ENCODE peak calls at places on chromosome 19, in four cellular contexts. F is HepG2, W is K562, B is GM12878. M is an unnamed sample.

GRCh38 chr19:48341006-48341405 is 15.7 kb downstream of the EMP3 start:
- DNase-seq in W (peak; percentile 3), B (no peak), F (no peak), M (no peak)

GRCh38 chr19:19176950-19177349 is 6.9 kb upstream of the MEF2B start:
- DNase-seq in B (no peak), F (no peak), W (peak; percentile 50), M (no peak)

GRCh38 chr19:48741222-48741999 is 1.0 kb upstream of the RASIP1 start:
- DNase-seq in B (no peak), F (no peak), W (peak; percentile 94), M (peak; percentile 74)

GRCh38 chr19:46493236-46494114 is 2.2 kb downstream of the PNMA8B start:
- DNase-seq in W (peak; percentile 28), F (no peak), B (no peak), M (no peak)

GRCh38 chr19:13118424-13119193 is 545 bp downstream of the NACC1 start:
- DNase-seq in W (peak; percentile 92), F (peak; percentile 50), B (no peak), M (peak; percentile 63)

GRCh38 chr19:48175578-48175977 is 5.1 kb downstream of the ZSWIM9 start:
- DNase-seq in B (no peak), W (no peak), F (no peak), M (no peak)

GRCh38 chr19:31718041-31718440 is 368.8 kb upstream of the TSHZ3 start:
- DNase-seq in B (no peak), F (no peak), W (no peak), M (no peak)

GRCh38 chr19:58196911-58197616 is 14.2 kb downstream of the ZNF274 start:
- DNase-seq in B (no peak), W (no peak), F (peak; percentile 10), M (no peak)

GRCh38 chr19:53182202-53182601 is 11.0 kb downstream of the ZNF665 start:
- DNase-seq in B (no peak), F (no peak), W (no peak), M (no peak)

GRCh38 chr19:35055715-35056179 is 14.2 kb downstream of the HPN start:
- DNase-seq in W (no peak), B (no peak), F (no peak), M (no peak)

GRCh38 chr19:47609885-47610545 is 1.1 kb downstream of the BICRA start:
- DNase-seq in F (peak; percentile 41), B (no peak), W (peak; percentile 48), M (no peak)

GRCh38 chr19:8487137-8487851 is 15.1 kb downstream of the PRAM1 start:
- DNase-seq in B (no peak), F (no peak), W (no peak), M (no peak)

GRCh38 chr19:14407889-14408640 is 11.1 kb downstream of the DDX39A start:
- DNase-seq in B (no peak), F (peak; percentile 13), W (peak; percentile 5), M (no peak)

GRCh38 chr19:18157465-18158063 is 4.6 kb downstream of the PIK3R2 start:
- DNase-seq in W (no peak), F (no peak), B (no peak), M (no peak)

GRCh38 chr19:45045671-45046353 is 7.0 kb downstream of the CLASRP start:
- DNase-seq in W (no peak), B (no peak), F (peak; percentile 95), M (no peak)

GRCh38 chr19:23799321-23799720 is 40.6 kb upstream of the ZNF681 start:
- DNase-seq in W (no peak), B (peak; percentile 5), F (no peak), M (no peak)

GRCh38 chr19:2011169-2011568 is 4.3 kb downstream of the BTBD2 start:
- DNase-seq in B (no peak), W (no peak), F (no peak), M (no peak)

GRCh38 chr19:17902701-17903100 is 30.1 kb upstream of the CCDC124 start:
- DNase-seq in W (no peak), F (no peak), B (no peak), M (no peak)

GRCh38 chr19:21513651-21514050 is 8.2 kb downstream of the ZNF429 start:
- DNase-seq in B (no peak), F (no peak), W (no peak), M (no peak)

GRCh38 chr19:18091217-18091608 is 4.5 kb upstream of the IL12RB1 start:
- DNase-seq in F (no peak), B (peak; percentile 66), W (peak; percentile 56), M (no peak)

GRCh38 chr19:48391100-48392005 is at the start of gene KDELR1:
- DNase-seq in W (peak; percentile 90), B (no peak), F (peak; percentile 42), M (peak; percentile 92)

GRCh38 chr19:18439025-18439909 is 1.3 kb upstream of the ISYNA1 start:
- DNase-seq in W (no peak), F (peak; percentile 72), B (no peak), M (no peak)

GRCh38 chr19:54391589-54392061 is 23.6 kb upstream of the TTYH1 start:
- DNase-seq in B (no peak), F (peak; percentile 21), W (no peak), M (no peak)

GRCh38 chr19:1047696-1048147 is 7.8 kb downstream of the ABCA7 start:
- DNase-seq in W (no peak), B (no peak), F (no peak), M (no peak)

GRCh38 chr19:11420894-11421606 is 1.9 kb upstream of the RGL3 start:
- DNase-seq in F (no peak), B (no peak), W (no peak), M (no peak)

GRCh38 chr19:5354403-5354802 is 13.8 kb upstream of the PTPRS start:
- DNase-seq in F (peak; percentile 34), B (no peak), W (peak; percentile 49), M (peak; percentile 60)

GRCh38 chr19:46603752-46604241 is 2.7 kb downstream of the CALM3 start:
- DNase-seq in F (no peak), W (peak; percentile 17), B (no peak), M (no peak)

GRCh38 chr19:1259873-1260748 is 9.0 kb upstream of the CIRBP start:
- DNase-seq in W (no peak), B (no peak), F (no peak), M (no peak)

GRCh38 chr19:3413796-3414327 is 47.5 kb downstream of the NFIC start:
- DNase-seq in B (no peak), F (peak; percentile 98), W (peak; percentile 7), M (no peak)
- TF ChIP-seq TARDBP in B (no peak), F (peak; percentile 85), W (no peak), M (no peak)

DNA sequence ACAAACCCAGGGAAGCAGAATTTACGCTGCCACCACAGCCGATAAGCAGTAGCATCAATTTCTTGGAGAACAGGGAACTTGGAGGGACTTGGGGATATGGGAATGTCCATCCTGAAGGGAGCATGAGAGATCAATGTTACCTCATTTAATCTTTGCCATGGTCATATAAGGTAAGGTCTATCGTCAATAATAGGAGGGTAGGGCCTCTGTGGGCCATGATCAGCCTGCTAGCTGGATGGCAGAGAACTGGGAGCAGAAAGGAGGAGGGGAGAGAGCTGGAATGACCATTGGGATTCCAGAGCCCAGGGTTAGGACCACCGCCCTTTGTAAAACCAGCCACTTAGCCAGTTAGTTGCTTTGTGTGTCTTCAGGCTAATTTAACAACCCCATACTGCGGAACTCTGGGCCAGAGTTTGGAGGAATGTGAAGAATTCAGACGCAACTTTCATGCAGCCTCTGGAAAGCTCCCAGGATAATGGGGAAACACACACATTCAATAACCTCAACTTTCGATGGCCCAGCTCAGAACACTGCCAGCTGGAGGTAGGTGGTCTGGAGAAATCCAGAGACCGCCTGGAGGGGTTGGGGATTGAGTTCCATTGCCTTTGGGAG is 40.3 kb downstream of the ZNF557 start:
- DNase-seq in F (peak; percentile 11), B (no peak), W (no peak), M (no peak)
- TF ChIP-seq TARDBP in F (no peak), B (no peak), W (no peak), M (no peak)

DNA sequence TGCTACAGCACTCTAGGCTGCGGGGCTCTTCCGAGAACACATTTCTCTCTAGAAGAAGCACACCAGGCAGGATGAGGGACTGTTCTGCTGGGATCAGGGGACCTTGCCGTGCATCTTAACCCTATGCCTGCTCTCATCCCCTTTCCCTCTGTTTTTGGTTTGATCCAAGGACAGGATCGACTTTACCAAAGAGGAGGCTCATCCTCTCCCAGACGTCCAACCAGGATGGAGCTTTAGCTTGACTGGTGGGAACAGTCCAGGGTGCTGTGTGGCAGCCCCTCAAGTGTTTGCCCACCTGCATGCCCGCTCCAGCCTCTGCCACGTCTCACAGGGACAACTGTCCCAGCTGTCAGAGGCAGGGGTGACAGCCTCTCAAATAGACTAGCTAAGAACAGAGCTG is 42.3 kb upstream of the KCTD15 start:
- DNase-seq in B (no peak), F (no peak), W (no peak), M (no peak)
- TF ChIP-seq TARDBP in B (no peak), F (no peak), W (no peak), M (no peak)

DNA sequence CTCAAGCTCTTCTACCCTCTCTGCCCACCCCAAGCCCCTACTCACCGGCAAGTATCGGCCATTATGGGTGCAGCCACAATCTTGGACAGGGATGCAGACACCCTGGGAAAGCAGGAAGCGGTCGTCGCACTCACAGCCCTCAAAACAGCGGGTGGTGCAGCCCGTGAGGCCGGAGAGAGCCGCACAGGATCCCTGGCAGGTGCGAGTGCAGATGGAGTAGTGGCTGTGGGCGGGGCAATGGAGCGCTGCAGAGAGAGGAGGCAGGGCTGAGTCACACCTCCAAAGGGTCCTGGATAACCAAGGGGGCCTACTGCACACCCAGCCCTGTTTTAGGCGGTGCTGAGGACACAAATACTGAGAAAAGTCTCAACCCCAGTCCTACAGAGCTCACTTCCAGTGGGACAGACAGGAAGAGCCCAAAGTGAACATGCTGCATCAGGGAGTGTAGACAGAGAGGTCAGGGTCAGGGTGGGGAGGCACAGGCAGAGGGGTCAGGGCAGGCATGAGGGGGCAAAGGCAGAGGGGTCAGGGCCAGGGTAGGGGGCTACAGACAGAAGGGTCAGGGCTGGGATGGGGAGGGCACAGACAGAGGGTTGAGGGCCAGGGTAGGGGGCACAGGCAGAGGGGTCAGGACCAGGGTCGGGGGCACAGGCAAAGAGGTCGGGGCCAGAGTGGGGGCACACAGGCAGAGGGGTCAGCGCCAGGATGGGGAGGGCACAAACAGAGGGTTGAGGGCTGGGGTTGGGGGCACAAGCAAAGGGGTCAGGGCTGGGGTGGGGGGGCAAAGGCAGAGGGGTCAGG is 24.2 kb upstream of the FBL start:
- DNase-seq in W (peak; percentile 35), B (no peak), F (no peak), M (no peak)
- TF ChIP-seq TARDBP in W (no peak), B (no peak), F (no peak), M (no peak)

DNA sequence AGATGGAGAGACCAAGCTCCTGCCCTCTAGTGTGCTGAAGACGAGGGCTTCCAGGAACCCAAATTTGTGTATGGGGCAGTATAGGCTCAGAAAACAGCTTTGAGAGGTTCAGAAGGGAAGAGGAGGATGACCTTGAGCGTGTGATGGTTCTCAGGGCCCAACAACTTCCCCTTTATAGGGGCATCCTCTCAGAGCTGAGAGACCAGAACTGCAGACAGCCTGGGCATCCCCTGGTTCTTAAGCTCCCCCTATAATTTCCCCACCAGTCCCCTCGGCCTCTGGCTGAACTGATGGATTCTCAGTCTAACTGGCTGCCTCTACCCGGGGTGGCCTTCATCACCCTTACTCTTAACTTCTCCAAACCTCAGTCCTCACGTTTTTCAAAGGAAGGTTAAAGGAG is 167.5 kb downstream of the URI1 start:
- DNase-seq in B (peak; percentile 5), F (no peak), W (no peak), M (no peak)
- TF ChIP-seq TARDBP in B (no peak), F (no peak), W (no peak), M (no peak)

M was measured in HEK293T.